ENCODE peak calls at places on chromosome 10, in six cellular contexts. D is cardiac muscle cell; H is stimulated activated CD4-positive, alpha-beta T cell treated with anti-CD3 and anti-CD28 coated beads, Interleukin-4, amount 100 ng/mL, for 24 hours; K is psoas muscle; W is T follicular helper cell; C is iris pigment epithelial cell. B is an unnamed sample.
A peak's percentile ranks its signal among the peaks of the same experiment; 100 is the strongest.

GRCh38 chr10:131141207-131141606 is 170.3 kb downstream of the TCERG1L start:
- DNase-seq in D (no peak), H (no peak), K (no peak), W (no peak), C (no peak), B (no peak)

GRCh38 chr10:36263871-36264270 is 621.8 kb upstream of the FZD8 start:
- DNase-seq in D (no peak), H (no peak), K (no peak), W (no peak), C (no peak), B (no peak)

GRCh38 chr10:16967000-16967865 is 150.0 kb upstream of the RSU1 start:
- DNase-seq in D (no peak), H (peak; percentile 7), K (no peak), W (no peak), C (peak; percentile 86), B (no peak)

GRCh38 chr10:37763132-37763531 is 94.3 kb downstream of the ZNF248 start:
- DNase-seq in D (no peak), H (no peak), K (no peak), W (no peak), C (no peak), B (no peak)

GRCh38 chr10:70348228-70348850 is 34.1 kb downstream of the LRRC20 start:
- DNase-seq in D (peak; percentile 30), H (no peak), K (no peak), W (no peak), C (peak; percentile 34), B (peak; percentile 3)

GRCh38 chr10:103442031-103442461 is 10.1 kb downstream of the CALHM2 start:
- DNase-seq in D (no peak), H (no peak), K (peak; percentile 66), W (no peak), C (peak; percentile 79), B (no peak)

GRCh38 chr10:15737635-15738034 is 17.9 kb upstream of the ITGA8 start:
- DNase-seq in D (no peak), H (no peak), K (no peak), W (no peak), C (no peak), B (no peak)

GRCh38 chr10:103780242-103781149 is 74.9 kb downstream of the SH3PXD2A start:
- DNase-seq in D (no peak), H (no peak), K (peak; percentile 34), W (no peak), C (no peak), B (no peak)

GRCh38 chr10:109203616-109204375 is 719.5 kb downstream of the XPNPEP1 start:
- DNase-seq in D (no peak), H (no peak), K (no peak), W (no peak), C (no peak), B (no peak)

GRCh38 chr10:61635946-61636345 is 26.8 kb upstream of the CABCOCO1 start:
- DNase-seq in D (no peak), H (no peak), K (no peak), W (no peak), C (peak; percentile 45), B (no peak)

GRCh38 chr10:27743736-27744477 is 1.7 kb downstream of the MKX start:
- DNase-seq in D (peak; percentile 43), H (peak; percentile 5), K (peak; percentile 46), W (no peak), C (peak; percentile 9), B (no peak)

GRCh38 chr10:70544431-70545340 is 57.9 kb downstream of the PRF1 start:
- DNase-seq in D (peak; percentile 23), H (no peak), K (no peak), W (no peak), C (no peak), B (no peak)

GRCh38 chr10:26274391-26274790 is 57.8 kb downstream of the GAD2 start:
- DNase-seq in D (no peak), H (no peak), K (no peak), W (no peak), C (no peak), B (no peak)

GRCh38 chr10:3806603-3807002 is 21.6 kb upstream of the KLF6 start:
- DNase-seq in D (no peak), H (no peak), K (no peak), W (no peak), C (peak; percentile 78), B (no peak)

B was measured in NCI-H524.